ENCODE peak calls at places on chromosomes 5 and 9, in nine cellular contexts. L, F, E, Y, S, J, W, V and T are unnamed samples.

GRCh38 chr5:31944683-31945445 is 229.3 kb downstream of the GOLPH3 start:
- DNase-seq in L (no peak), F (no peak), E (no peak), Y (no peak), S (no peak), J (no peak), W (peak; percentile 82), V (no peak), T (no peak)

GRCh38 chr5:146337928-146338327 is 711 bp upstream of the POU4F3 start:
- DNase-seq in L (no peak), F (no peak), E (no peak), Y (no peak), S (no peak), J (no peak), W (no peak), V (no peak), T (no peak)

GRCh38 chr5:111013011-111013410 is 58.5 kb upstream of the TSLP start:
- DNase-seq in L (peak; percentile 29), F (peak; percentile 82), E (no peak), Y (no peak), S (no peak), J (no peak), W (no peak), V (no peak), T (no peak)

GRCh38 chr9:84701801-84702200 is 32.3 kb downstream of the NTRK2 start:
- DNase-seq in L (peak; percentile 84), F (no peak), E (peak; percentile 68), Y (no peak), S (no peak), J (no peak), W (no peak), V (no peak), T (no peak)

GRCh38 chr9:91004484-91004883 is 202.9 kb downstream of the SYK start:
- DNase-seq in L (no peak), F (no peak), E (no peak), Y (no peak), S (no peak), J (no peak), W (no peak), V (no peak), T (no peak)

GRCh38 chr5:31194458-31194808 is 947 bp downstream of the CDH6 start:
- DNase-seq in L (no peak), F (peak; percentile 17), E (no peak), Y (no peak), S (no peak), J (no peak), W (no peak), V (no peak), T (no peak)

GRCh38 chr5:154196955-154197652 is 6.6 kb downstream of the GALNT10 start:
- DNase-seq in L (no peak), F (no peak), E (no peak), Y (no peak), S (no peak), J (no peak), W (no peak), V (no peak), T (no peak)

GRCh38 chr5:143501176-143501840 is 97.8 kb upstream of the NR3C1 start:
- DNase-seq in L (no peak), F (no peak), E (no peak), Y (no peak), S (no peak), J (no peak), W (no peak), V (no peak), T (no peak)

GRCh38 chr5:73691301-73691700 is 65.3 kb downstream of the ARHGEF28 start:
- DNase-seq in L (no peak), F (no peak), E (no peak), Y (no peak), S (no peak), J (no peak), W (no peak), V (no peak), T (no peak)

GRCh38 chr5:72063219-72063819 is 44.0 kb upstream of the MAP1B start:
- DNase-seq in L (peak; percentile 8), F (peak; percentile 33), E (peak; percentile 18), Y (no peak), S (no peak), J (no peak), W (no peak), V (no peak), T (no peak)

GRCh38 chr5:121144764-121145163 is 680.7 kb downstream of the PRR16 start:
- DNase-seq in L (peak; percentile 6), F (peak; percentile 51), E (no peak), Y (no peak), S (no peak), J (no peak), W (no peak), V (no peak), T (no peak)

GRCh38 chr5:60993425-60993824 is 48.4 kb downstream of the NDUFAF2 start:
- DNase-seq in L (no peak), F (no peak), E (no peak), Y (no peak), S (no peak), J (no peak), W (no peak), V (no peak), T (no peak)

GRCh38 chr9:22446589-22446949 is at the start of gene DMRTA1:
- DNase-seq in L (peak; percentile 81), F (peak; percentile 82), E (no peak), Y (no peak), S (no peak), J (peak; percentile 44), W (peak; percentile 91), V (no peak), T (no peak)

GRCh38 chr9:87708989-87709706 is 16.8 kb upstream of the CTSL start:
- DNase-seq in L (no peak), F (no peak), E (peak; percentile 40), Y (no peak), S (no peak), J (no peak), W (no peak), V (no peak), T (no peak)

GRCh38 chr5:82584631-82585030 is 306.5 kb upstream of the RPS23 start:
- DNase-seq in L (no peak), F (no peak), E (no peak), Y (no peak), S (no peak), J (peak; percentile 1), W (no peak), V (no peak), T (peak; percentile 51)